ENCODE peak calls at places on chromosomes 2 and 18, in six cellular contexts. One of them, this sample, is unnamed.
A peak's percentile ranks its signal among the peaks of the same experiment; 100 is the strongest.

GRCh38 chr2:98713332-98714015 is 17.5 kb downstream of the MGAT4A start:
- DNase-seq in IMR-90: no peak
- DNase-seq in trophoblast cell: no peak
- DNase-seq in neuronal stem cell: no peak
- DNase-seq in H1: no peak
- DNase-seq in mesenchymal stem cell: no peak
- DNase-seq in this sample: no peak

GRCh38 chr2:100984892-100985307 is 17.2 kb upstream of the RPL31 start:
- DNase-seq in IMR-90: peak; percentile 69
- DNase-seq in trophoblast cell: peak; percentile 67
- DNase-seq in neuronal stem cell: peak; percentile 69
- DNase-seq in H1: peak; percentile 80
- DNase-seq in mesenchymal stem cell: peak; percentile 71
- DNase-seq in this sample: peak; percentile 85

GRCh38 chr2:120436885-120437603 is 91.1 kb downstream of the INHBB start:
- DNase-seq in IMR-90: peak; percentile 13
- DNase-seq in trophoblast cell: peak; percentile 59
- DNase-seq in neuronal stem cell: no peak
- DNase-seq in H1: peak; percentile 88
- DNase-seq in mesenchymal stem cell: no peak
- DNase-seq in this sample: peak; percentile 93

GRCh38 chr2:220194630-220195029 is 567.2 kb downstream of the SLC4A3 start:
- DNase-seq in IMR-90: no peak
- DNase-seq in trophoblast cell: no peak
- DNase-seq in neuronal stem cell: no peak
- DNase-seq in H1: no peak
- DNase-seq in mesenchymal stem cell: no peak
- DNase-seq in this sample: no peak

GRCh38 chr18:52007109-52007508 is 332.9 kb upstream of the DCC start:
- DNase-seq in IMR-90: no peak
- DNase-seq in trophoblast cell: no peak
- DNase-seq in neuronal stem cell: no peak
- DNase-seq in H1: no peak
- DNase-seq in mesenchymal stem cell: no peak
- DNase-seq in this sample: peak; percentile 22

GRCh38 chr2:27717070-27717453 is 53.4 kb downstream of the SLC4A1AP start:
- DNase-seq in IMR-90: peak; percentile 42
- DNase-seq in trophoblast cell: peak; percentile 17
- DNase-seq in neuronal stem cell: no peak
- DNase-seq in H1: no peak
- DNase-seq in mesenchymal stem cell: peak; percentile 46
- DNase-seq in this sample: no peak

GRCh38 chr18:49733321-49733720 is 80.0 kb downstream of the ACAA2 start:
- DNase-seq in IMR-90: peak; percentile 18
- DNase-seq in trophoblast cell: no peak
- DNase-seq in neuronal stem cell: no peak
- DNase-seq in H1: no peak
- DNase-seq in mesenchymal stem cell: no peak
- DNase-seq in this sample: no peak

GRCh38 chr2:98768765-98769476 is 38.0 kb upstream of the MGAT4A start:
- DNase-seq in IMR-90: no peak
- DNase-seq in trophoblast cell: no peak
- DNase-seq in neuronal stem cell: no peak
- DNase-seq in H1: no peak
- DNase-seq in mesenchymal stem cell: no peak
- DNase-seq in this sample: no peak

GRCh38 chr2:119517433-119517832 is 6.8 kb downstream of the SCTR start:
- DNase-seq in IMR-90: peak; percentile 21
- DNase-seq in trophoblast cell: peak; percentile 18
- DNase-seq in neuronal stem cell: peak; percentile 48
- DNase-seq in H1: peak; percentile 83
- DNase-seq in mesenchymal stem cell: peak; percentile 43
- DNase-seq in this sample: peak; percentile 77

GRCh38 chr2:201182650-201183372 is at the start of gene CASP10:
- DNase-seq in IMR-90: peak; percentile 55
- DNase-seq in trophoblast cell: peak; percentile 27
- DNase-seq in neuronal stem cell: no peak
- DNase-seq in H1: no peak
- DNase-seq in mesenchymal stem cell: peak; percentile 52
- DNase-seq in this sample: peak; percentile 95

GRCh38 chr18:79947881-79948610 is 3.4 kb downstream of the SLC66A2 start:
- DNase-seq in IMR-90: no peak
- DNase-seq in trophoblast cell: no peak
- DNase-seq in neuronal stem cell: no peak
- DNase-seq in H1: no peak
- DNase-seq in mesenchymal stem cell: no peak
- DNase-seq in this sample: no peak

GRCh38 chr2:70551156-70551555 is 2.5 kb downstream of the TGFA start:
- DNase-seq in IMR-90: no peak
- DNase-seq in trophoblast cell: no peak
- DNase-seq in neuronal stem cell: no peak
- DNase-seq in H1: no peak
- DNase-seq in mesenchymal stem cell: no peak
- DNase-seq in this sample: no peak

GRCh38 chr2:72275084-72275483 is 127.4 kb upstream of the CYP26B1 start:
- DNase-seq in IMR-90: no peak
- DNase-seq in trophoblast cell: no peak
- DNase-seq in neuronal stem cell: no peak
- DNase-seq in H1: no peak
- DNase-seq in mesenchymal stem cell: no peak
- DNase-seq in this sample: no peak

GRCh38 chr2:239013670-239013960 is 165.7 kb downstream of the TWIST2 start:
- DNase-seq in IMR-90: no peak
- DNase-seq in trophoblast cell: no peak
- DNase-seq in neuronal stem cell: no peak
- DNase-seq in H1: no peak
- DNase-seq in mesenchymal stem cell: no peak
- DNase-seq in this sample: no peak

GRCh38 chr2:207787800-207788199 is 18.1 kb upstream of the FZD5 start:
- DNase-seq in IMR-90: no peak
- DNase-seq in trophoblast cell: no peak
- DNase-seq in neuronal stem cell: no peak
- DNase-seq in H1: no peak
- DNase-seq in mesenchymal stem cell: no peak
- DNase-seq in this sample: no peak

GRCh38 chr18:68152770-68153169 is 562.1 kb downstream of the TMX3 start:
- DNase-seq in IMR-90: no peak
- DNase-seq in trophoblast cell: no peak
- DNase-seq in neuronal stem cell: no peak
- DNase-seq in H1: peak; percentile 60
- DNase-seq in mesenchymal stem cell: no peak
- DNase-seq in this sample: peak; percentile 67

GRCh38 chr2:203646266-203646864 is 60.1 kb upstream of the CD28 start:
- DNase-seq in IMR-90: no peak
- DNase-seq in trophoblast cell: no peak
- DNase-seq in neuronal stem cell: no peak
- DNase-seq in H1: no peak
- DNase-seq in mesenchymal stem cell: no peak
- DNase-seq in this sample: no peak

GRCh38 chr2:220033546-220033945 is 406.1 kb downstream of the SLC4A3 start:
- DNase-seq in IMR-90: peak; percentile 3
- DNase-seq in trophoblast cell: no peak
- DNase-seq in neuronal stem cell: no peak
- DNase-seq in H1: no peak
- DNase-seq in mesenchymal stem cell: peak; percentile 15
- DNase-seq in this sample: no peak

GRCh38 chr2:33304032-33304864 is 172.2 kb upstream of the RASGRP3 start:
- DNase-seq in IMR-90: no peak
- DNase-seq in trophoblast cell: no peak
- DNase-seq in neuronal stem cell: no peak
- DNase-seq in H1: no peak
- DNase-seq in mesenchymal stem cell: peak; percentile 5
- DNase-seq in this sample: peak; percentile 7

GRCh38 chr2:130963058-130963848 is 126.5 kb downstream of the ARHGEF4 start:
- DNase-seq in IMR-90: no peak
- DNase-seq in trophoblast cell: no peak
- DNase-seq in neuronal stem cell: no peak
- DNase-seq in H1: peak; percentile 56
- DNase-seq in mesenchymal stem cell: no peak
- DNase-seq in this sample: no peak

GRCh38 chr2:48129256-48129950 is 223.1 kb upstream of the FBXO11 start:
- DNase-seq in IMR-90: no peak
- DNase-seq in trophoblast cell: no peak
- DNase-seq in neuronal stem cell: no peak
- DNase-seq in H1: no peak
- DNase-seq in mesenchymal stem cell: peak; percentile 39
- DNase-seq in this sample: no peak

GRCh38 chr2:223594259-223594658 is 7.9 kb downstream of the SCG2 start:
- DNase-seq in IMR-90: no peak
- DNase-seq in trophoblast cell: no peak
- DNase-seq in neuronal stem cell: no peak
- DNase-seq in H1: no peak
- DNase-seq in mesenchymal stem cell: no peak
- DNase-seq in this sample: peak; percentile 13

GRCh38 chr2:232190796-232191195 is 187.8 kb upstream of the ALPP start:
- DNase-seq in IMR-90: no peak
- DNase-seq in trophoblast cell: no peak
- DNase-seq in neuronal stem cell: no peak
- DNase-seq in H1: no peak
- DNase-seq in mesenchymal stem cell: no peak
- DNase-seq in this sample: no peak

GRCh38 chr2:182372661-182373060 is 54.2 kb downstream of the PDE1A start:
- DNase-seq in IMR-90: peak; percentile 91
- DNase-seq in trophoblast cell: no peak
- DNase-seq in neuronal stem cell: no peak
- DNase-seq in H1: no peak
- DNase-seq in mesenchymal stem cell: peak; percentile 93
- DNase-seq in this sample: peak; percentile 40

GRCh38 chr2:50018938-50019337 is 864.6 kb upstream of the FSHR start:
- DNase-seq in IMR-90: no peak
- DNase-seq in trophoblast cell: no peak
- DNase-seq in neuronal stem cell: no peak
- DNase-seq in H1: no peak
- DNase-seq in mesenchymal stem cell: no peak
- DNase-seq in this sample: peak; percentile 68

GRCh38 chr18:22698711-22699110 is 234.4 kb upstream of the RBBP8 start:
- DNase-seq in IMR-90: no peak
- DNase-seq in trophoblast cell: no peak
- DNase-seq in neuronal stem cell: no peak
- DNase-seq in H1: no peak
- DNase-seq in mesenchymal stem cell: no peak
- DNase-seq in this sample: no peak

GRCh38 chr2:112465373-112465772 is 16.6 kb upstream of the TTL start:
- DNase-seq in IMR-90: peak; percentile 17
- DNase-seq in trophoblast cell: no peak
- DNase-seq in neuronal stem cell: no peak
- DNase-seq in H1: no peak
- DNase-seq in mesenchymal stem cell: peak; percentile 12
- DNase-seq in this sample: peak; percentile 45

GRCh38 chr18:35326695-35327387 is 17.4 kb downstream of the ZNF24 start:
- DNase-seq in IMR-90: no peak
- DNase-seq in trophoblast cell: no peak
- DNase-seq in neuronal stem cell: no peak
- DNase-seq in H1: no peak
- DNase-seq in mesenchymal stem cell: no peak
- DNase-seq in this sample: peak; percentile 57

GRCh38 chr2:12890481-12890980 is 173.8 kb downstream of the TRIB2 start:
- DNase-seq in IMR-90: no peak
- DNase-seq in trophoblast cell: no peak
- DNase-seq in neuronal stem cell: no peak
- DNase-seq in H1: no peak
- DNase-seq in mesenchymal stem cell: no peak
- DNase-seq in this sample: no peak

GRCh38 chr2:169363570-169364150 is 1.3 kb upstream of the LRP2 start:
- DNase-seq in IMR-90: no peak
- DNase-seq in trophoblast cell: peak; percentile 45
- DNase-seq in neuronal stem cell: peak; percentile 67
- DNase-seq in H1: peak; percentile 70
- DNase-seq in mesenchymal stem cell: peak; percentile 26
- DNase-seq in this sample: peak; percentile 53

GRCh38 chr2:39504790-39505335 is 67.8 kb upstream of the MAP4K3 start:
- DNase-seq in IMR-90: peak; percentile 89
- DNase-seq in trophoblast cell: peak; percentile 46
- DNase-seq in neuronal stem cell: no peak
- DNase-seq in H1: no peak
- DNase-seq in mesenchymal stem cell: peak; percentile 92
- DNase-seq in this sample: no peak

GRCh38 chr2:144519597-144519933 is 354 bp downstream of the ZEB2 start:
- DNase-seq in IMR-90: no peak
- DNase-seq in trophoblast cell: no peak
- DNase-seq in neuronal stem cell: no peak
- DNase-seq in H1: no peak
- DNase-seq in mesenchymal stem cell: no peak
- DNase-seq in this sample: no peak
- H3K9ac ChIP-seq in IMR-90: peak overlapping the region; percentile 98
- H3K9ac ChIP-seq in trophoblast cell: no peak overlapping the region
- H3K9ac ChIP-seq in neuronal stem cell: no peak overlapping the region
- H3K9ac ChIP-seq in H1: no peak overlapping the region
- H3K9ac ChIP-seq in mesenchymal stem cell: peak overlapping the region; percentile 98
- H3K9ac ChIP-seq in this sample: peak overlapping the region; percentile 47

GRCh38 chr18:24161304-24161703 is 22.4 kb downstream of the CABYR start:
- DNase-seq in IMR-90: no peak
- DNase-seq in trophoblast cell: no peak
- DNase-seq in neuronal stem cell: no peak
- DNase-seq in H1: no peak
- DNase-seq in mesenchymal stem cell: no peak
- DNase-seq in this sample: no peak

GRCh38 chr18:24157855-24158254 is 19.0 kb downstream of the CABYR start:
- DNase-seq in IMR-90: no peak
- DNase-seq in trophoblast cell: no peak
- DNase-seq in neuronal stem cell: no peak
- DNase-seq in H1: no peak
- DNase-seq in mesenchymal stem cell: no peak
- DNase-seq in this sample: no peak

GRCh38 chr18:24160086-24160485 is 21.2 kb downstream of the CABYR start:
- DNase-seq in IMR-90: no peak
- DNase-seq in trophoblast cell: no peak
- DNase-seq in neuronal stem cell: no peak
- DNase-seq in H1: no peak
- DNase-seq in mesenchymal stem cell: no peak
- DNase-seq in this sample: no peak
- H3K36me3 ChIP-seq in IMR-90: peaks cover 23% of the 10 kb centered on the region
- H3K36me3 ChIP-seq in trophoblast cell: peaks cover 2% of the 10 kb centered on the region
- H3K36me3 ChIP-seq in neuronal stem cell: peaks cover 91% of the 10 kb centered on the region
- H3K36me3 ChIP-seq in H1: peaks cover 13% of the 10 kb centered on the region
- H3K36me3 ChIP-seq in mesenchymal stem cell: peaks cover 14% of the 10 kb centered on the region
- H3K36me3 ChIP-seq in this sample: peaks cover 2% of the 10 kb centered on the region

DNA sequence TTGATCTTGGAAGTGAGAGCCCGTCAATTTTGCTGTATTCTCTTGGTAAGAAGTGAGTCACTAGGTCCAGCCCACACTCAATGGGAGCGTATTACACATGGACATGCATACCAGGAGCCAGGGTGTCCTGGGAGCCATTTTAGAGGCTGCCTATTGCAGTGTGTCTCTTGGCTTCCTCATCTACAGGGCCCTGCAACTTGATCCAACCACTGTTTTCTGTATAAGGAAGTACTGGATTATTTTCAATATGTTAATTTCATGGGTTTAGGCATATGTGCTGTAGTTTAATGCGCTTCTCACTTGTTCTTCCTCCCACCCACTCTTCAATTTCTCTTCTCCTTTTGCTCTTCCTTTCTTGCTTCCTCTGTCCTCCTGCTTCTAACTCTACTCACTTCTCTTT is 151.8 kb upstream of the ZEB2 start:
- DNase-seq in IMR-90: peak; percentile 25
- DNase-seq in trophoblast cell: peak; percentile 21
- DNase-seq in neuronal stem cell: no peak
- DNase-seq in H1: no peak
- DNase-seq in mesenchymal stem cell: no peak
- DNase-seq in this sample: no peak
- H3K18ac ChIP-seq in IMR-90: no peak overlapping the region
- H3K18ac ChIP-seq in trophoblast cell: no peak overlapping the region
- H3K18ac ChIP-seq in neuronal stem cell: no peak overlapping the region
- H3K18ac ChIP-seq in H1: no peak overlapping the region
- H3K18ac ChIP-seq in mesenchymal stem cell: no peak overlapping the region
- H3K18ac ChIP-seq in this sample: no peak overlapping the region

GRCh38 chr2:3379339-3379646 is 201 bp upstream of the TRAPPC12 start:
- DNase-seq in IMR-90: no peak
- DNase-seq in trophoblast cell: no peak
- DNase-seq in neuronal stem cell: no peak
- DNase-seq in H1: no peak
- DNase-seq in mesenchymal stem cell: no peak
- DNase-seq in this sample: no peak
- H3K9ac ChIP-seq in IMR-90: peak overlapping the region; percentile 30
- H3K9ac ChIP-seq in trophoblast cell: no peak overlapping the region
- H3K9ac ChIP-seq in neuronal stem cell: no peak overlapping the region
- H3K9ac ChIP-seq in H1: no peak overlapping the region
- H3K9ac ChIP-seq in mesenchymal stem cell: peak overlapping the region; percentile 99
- H3K9ac ChIP-seq in this sample: peak overlapping the region; percentile 56